ENCODE peak calls at places on chromosomes 7 and 10, in seven cellular contexts. One of them, this sample, is unnamed.

GRCh38 chr10:102613761-102614160 is 30.5 kb upstream of the TRIM8 start:
- DNase-seq in ACHN: no peak
- DNase-seq in neural crest cell: no peak
- DNase-seq in HTR-8/SVneo: no peak
- DNase-seq in Right ventricle myocardium inferior: no peak
- DNase-seq in chondrocyte: peak
- DNase-seq in choroid plexus epithelial cell: no peak
- DNase-seq in this sample: peak

GRCh38 chr7:79291498-79291865 is 162.0 kb downstream of the MAGI2 start:
- DNase-seq in ACHN: no peak
- DNase-seq in neural crest cell: no peak
- DNase-seq in HTR-8/SVneo: no peak
- DNase-seq in Right ventricle myocardium inferior: no peak
- DNase-seq in chondrocyte: no peak
- DNase-seq in choroid plexus epithelial cell: no peak
- DNase-seq in this sample: no peak

GRCh38 chr7:128106840-128107239 is 75.6 kb upstream of the LRRC4 start:
- DNase-seq in ACHN: no peak
- DNase-seq in neural crest cell: no peak
- DNase-seq in HTR-8/SVneo: no peak
- DNase-seq in Right ventricle myocardium inferior: no peak
- DNase-seq in chondrocyte: no peak
- DNase-seq in choroid plexus epithelial cell: no peak
- DNase-seq in this sample: peak

GRCh38 chr10:126670886-126671285 is 393 bp upstream of the C10orf90 start:
- DNase-seq in ACHN: no peak
- DNase-seq in neural crest cell: no peak
- DNase-seq in HTR-8/SVneo: no peak
- DNase-seq in Right ventricle myocardium inferior: no peak
- DNase-seq in chondrocyte: no peak
- DNase-seq in choroid plexus epithelial cell: no peak
- DNase-seq in this sample: no peak

GRCh38 chr10:129104266-129105045 is 362.6 kb upstream of the MGMT start:
- DNase-seq in ACHN: no peak
- DNase-seq in neural crest cell: no peak
- DNase-seq in HTR-8/SVneo: no peak
- DNase-seq in Right ventricle myocardium inferior: no peak
- DNase-seq in chondrocyte: no peak
- DNase-seq in choroid plexus epithelial cell: peak
- DNase-seq in this sample: no peak

GRCh38 chr7:73436031-73436929 is 2.7 kb downstream of the FZD9 start:
- DNase-seq in ACHN: peak
- DNase-seq in neural crest cell: no peak
- DNase-seq in HTR-8/SVneo: no peak
- DNase-seq in Right ventricle myocardium inferior: no peak
- DNase-seq in chondrocyte: no peak
- DNase-seq in choroid plexus epithelial cell: peak
- DNase-seq in this sample: no peak

GRCh38 chr10:70907619-70908425 is 19.5 kb upstream of the PCBD1 start:
- DNase-seq in ACHN: no peak
- DNase-seq in neural crest cell: no peak
- DNase-seq in HTR-8/SVneo: no peak
- DNase-seq in Right ventricle myocardium inferior: no peak
- DNase-seq in chondrocyte: no peak
- DNase-seq in choroid plexus epithelial cell: no peak
- DNase-seq in this sample: peak

GRCh38 chr10:11010582-11010981 is 7.1 kb upstream of the CELF2 start:
- DNase-seq in ACHN: no peak
- DNase-seq in neural crest cell: no peak
- DNase-seq in HTR-8/SVneo: no peak
- DNase-seq in Right ventricle myocardium inferior: no peak
- DNase-seq in chondrocyte: no peak
- DNase-seq in choroid plexus epithelial cell: no peak
- DNase-seq in this sample: no peak

GRCh38 chr7:114334992-114335391 is 79.6 kb upstream of the FOXP2 start:
- DNase-seq in ACHN: no peak
- DNase-seq in neural crest cell: no peak
- DNase-seq in HTR-8/SVneo: no peak
- DNase-seq in Right ventricle myocardium inferior: no peak
- DNase-seq in chondrocyte: no peak
- DNase-seq in choroid plexus epithelial cell: no peak
- DNase-seq in this sample: no peak

GRCh38 chr10:133399123-133399601 is 5.2 kb downstream of the MTG1 start:
- DNase-seq in ACHN: no peak
- DNase-seq in neural crest cell: no peak
- DNase-seq in HTR-8/SVneo: no peak
- DNase-seq in Right ventricle myocardium inferior: no peak
- DNase-seq in chondrocyte: no peak
- DNase-seq in choroid plexus epithelial cell: no peak
- DNase-seq in this sample: peak

GRCh38 chr10:28910960-28911359 is 233.6 kb downstream of the BAMBI start:
- DNase-seq in ACHN: no peak
- DNase-seq in neural crest cell: no peak
- DNase-seq in HTR-8/SVneo: no peak
- DNase-seq in Right ventricle myocardium inferior: no peak
- DNase-seq in chondrocyte: no peak
- DNase-seq in choroid plexus epithelial cell: peak
- DNase-seq in this sample: no peak

GRCh38 chr7:134774076-134774475 is 5.4 kb upstream of the CALD1 start:
- DNase-seq in ACHN: no peak
- DNase-seq in neural crest cell: no peak
- DNase-seq in HTR-8/SVneo: no peak
- DNase-seq in Right ventricle myocardium inferior: no peak
- DNase-seq in chondrocyte: no peak
- DNase-seq in choroid plexus epithelial cell: no peak
- DNase-seq in this sample: no peak

GRCh38 chr10:37710831-37711616 is 146.4 kb downstream of the ZNF248 start:
- DNase-seq in ACHN: no peak
- DNase-seq in neural crest cell: no peak
- DNase-seq in HTR-8/SVneo: peak
- DNase-seq in Right ventricle myocardium inferior: no peak
- DNase-seq in chondrocyte: no peak
- DNase-seq in choroid plexus epithelial cell: no peak
- DNase-seq in this sample: no peak

GRCh38 chr7:5773661-5774086 is 7.8 kb downstream of the RNF216 start:
- DNase-seq in ACHN: peak
- DNase-seq in neural crest cell: no peak
- DNase-seq in HTR-8/SVneo: peak
- DNase-seq in Right ventricle myocardium inferior: no peak
- DNase-seq in chondrocyte: no peak
- DNase-seq in choroid plexus epithelial cell: peak
- DNase-seq in this sample: no peak

GRCh38 chr7:155725073-155725346 is 80.5 kb downstream of the RBM33 start:
- DNase-seq in ACHN: no peak
- DNase-seq in neural crest cell: no peak
- DNase-seq in HTR-8/SVneo: no peak
- DNase-seq in Right ventricle myocardium inferior: no peak
- DNase-seq in chondrocyte: no peak
- DNase-seq in choroid plexus epithelial cell: no peak
- DNase-seq in this sample: no peak

GRCh38 chr10:18436902-18437301 is 214.5 kb downstream of the NSUN6 start:
- DNase-seq in ACHN: no peak
- DNase-seq in neural crest cell: no peak
- DNase-seq in HTR-8/SVneo: no peak
- DNase-seq in Right ventricle myocardium inferior: no peak
- DNase-seq in chondrocyte: no peak
- DNase-seq in choroid plexus epithelial cell: no peak
- DNase-seq in this sample: no peak

GRCh38 chr7:73517241-73517995 is 4.7 kb downstream of the BAZ1B start:
- DNase-seq in ACHN: no peak
- DNase-seq in neural crest cell: no peak
- DNase-seq in HTR-8/SVneo: no peak
- DNase-seq in Right ventricle myocardium inferior: no peak
- DNase-seq in chondrocyte: peak
- DNase-seq in choroid plexus epithelial cell: no peak
- DNase-seq in this sample: peak

GRCh38 chr7:93476491-93477344 is 97.8 kb downstream of the CALCR start:
- DNase-seq in ACHN: no peak
- DNase-seq in neural crest cell: no peak
- DNase-seq in HTR-8/SVneo: no peak
- DNase-seq in Right ventricle myocardium inferior: no peak
- DNase-seq in chondrocyte: no peak
- DNase-seq in choroid plexus epithelial cell: no peak
- DNase-seq in this sample: no peak

This sample was measured in posterior vena cava.